ENCODE peak calls at places on chromosomes 13 and 19, in four cellular contexts. J is RWPE1, V is kidney, W is IMR-90. I is an unnamed sample.

GRCh38 chr13:100440756-100441421 is 147.7 kb downstream of the GGACT start:
- DNase-seq in W (peak), V (no peak), J (no peak), I (no peak)

GRCh38 chr13:85632526-85633215 is 166.5 kb downstream of the SLITRK6 start:
- DNase-seq in W (no peak), J (no peak), V (no peak), I (no peak)

GRCh38 chr13:31725841-31726240 is 13.5 kb upstream of the RXFP2 start:
- DNase-seq in V (no peak), W (no peak), J (no peak), I (no peak)

GRCh38 chr13:26618726-26619125 is 61.2 kb downstream of the WASF3 start:
- DNase-seq in W (no peak), J (no peak), V (no peak), I (no peak)

GRCh38 chr19:17475541-17476115 is 5.3 kb downstream of the SLC27A1 start:
- DNase-seq in J (no peak), W (peak), V (no peak), I (no peak)

GRCh38 chr13:106382569-106382968 is 152.9 kb downstream of the EFNB2 start:
- DNase-seq in W (no peak), J (no peak), V (no peak), I (no peak)

GRCh38 chr13:28606466-28606865 is 52.5 kb upstream of the POMP start:
- DNase-seq in W (peak), V (no peak), J (no peak), I (no peak)

GRCh38 chr19:40610396-40611064 is 9.4 kb downstream of the LTBP4 start:
- DNase-seq in W (no peak), V (peak), J (no peak), I (peak)

GRCh38 chr13:23687614-23688013 is 117.4 kb downstream of the TNFRSF19 start:
- DNase-seq in V (no peak), J (no peak), W (peak), I (no peak)

GRCh38 chr13:80585531-80585930 is 244.6 kb upstream of the SPRY2 start:
- DNase-seq in W (no peak), J (no peak), V (no peak), I (no peak)

GRCh38 chr19:46297700-46298476 is 1.0 kb downstream of the HIF3A start:
- DNase-seq in V (peak), J (no peak), W (no peak), I (no peak)

GRCh38 chr19:31670931-31671330 is 321.7 kb upstream of the TSHZ3 start:
- DNase-seq in W (no peak), J (no peak), V (no peak), I (no peak)

GRCh38 chr13:101706651-101707050 is 254.2 kb downstream of the ITGBL1 start:
- DNase-seq in J (peak), V (no peak), W (peak), I (no peak)

GRCh38 chr13:72304121-72304745 is 423.2 kb downstream of the MZT1 start:
- DNase-seq in J (no peak), V (no peak), W (no peak), I (no peak)

GRCh38 chr13:50843256-50844043 is at the start of gene DLEU7:
- DNase-seq in W (no peak), J (no peak), V (peak), I (no peak)

GRCh38 chr19:1261863-1262686 is 7.1 kb upstream of the CIRBP start:
- DNase-seq in V (peak), J (peak), W (peak), I (peak)

GRCh38 chr13:98403076-98403475 is 173.8 kb downstream of the STK24 start:
- DNase-seq in J (no peak), V (no peak), W (no peak), I (no peak)

GRCh38 chr13:36975172-36975571 is 24.0 kb downstream of the ALG5 start:
- DNase-seq in V (no peak), J (no peak), W (no peak), I (no peak)

GRCh38 chr19:1173845-1174809 is at the start of gene SBNO2:
- DNase-seq in J (peak), V (peak), W (peak), I (peak)

GRCh38 chr19:13506550-13506878 is 235 bp upstream of the CACNA1A start:
- DNase-seq in W (peak), J (no peak), V (no peak), I (no peak)

GRCh38 chr13:106432636-106433035 is 102.8 kb downstream of the EFNB2 start:
- DNase-seq in J (peak), V (no peak), W (no peak), I (no peak)

GRCh38 chr19:38145627-38146026 is 78.4 kb downstream of the DPF1 start:
- DNase-seq in J (no peak), W (no peak), V (no peak), I (no peak)

GRCh38 chr19:32658075-32658474 is 16.9 kb downstream of the ANKRD27 start:
- DNase-seq in J (no peak), W (no peak), V (no peak), I (no peak)

GRCh38 chr19:33273881-33274662 is 28.3 kb downstream of the CEBPA start:
- DNase-seq in J (no peak), V (peak), W (peak), I (peak)

GRCh38 chr13:110636053-110636475 is 20.7 kb downstream of the NAXD start:
- DNase-seq in V (no peak), W (no peak), J (no peak), I (no peak)

GRCh38 chr13:110635405-110636002 is 20.2 kb downstream of the NAXD start:
- DNase-seq in V (no peak), J (no peak), W (no peak), I (no peak)

GRCh38 chr13:110636701-110637201 is 21.4 kb downstream of the NAXD start:
- DNase-seq in W (no peak), V (no peak), J (no peak), I (no peak)

GRCh38 chr13:110634558-110634957 is 19.2 kb downstream of the NAXD start:
- DNase-seq in W (peak), V (no peak), J (no peak), I (no peak)

GRCh38 chr13:110633776-110634175 is 18.4 kb downstream of the NAXD start:
- DNase-seq in V (no peak), W (no peak), J (no peak), I (no peak)
- H3K27ac ChIP-seq in V (no peak), W (no peak), J (no peak), I (no peak)

DNA sequence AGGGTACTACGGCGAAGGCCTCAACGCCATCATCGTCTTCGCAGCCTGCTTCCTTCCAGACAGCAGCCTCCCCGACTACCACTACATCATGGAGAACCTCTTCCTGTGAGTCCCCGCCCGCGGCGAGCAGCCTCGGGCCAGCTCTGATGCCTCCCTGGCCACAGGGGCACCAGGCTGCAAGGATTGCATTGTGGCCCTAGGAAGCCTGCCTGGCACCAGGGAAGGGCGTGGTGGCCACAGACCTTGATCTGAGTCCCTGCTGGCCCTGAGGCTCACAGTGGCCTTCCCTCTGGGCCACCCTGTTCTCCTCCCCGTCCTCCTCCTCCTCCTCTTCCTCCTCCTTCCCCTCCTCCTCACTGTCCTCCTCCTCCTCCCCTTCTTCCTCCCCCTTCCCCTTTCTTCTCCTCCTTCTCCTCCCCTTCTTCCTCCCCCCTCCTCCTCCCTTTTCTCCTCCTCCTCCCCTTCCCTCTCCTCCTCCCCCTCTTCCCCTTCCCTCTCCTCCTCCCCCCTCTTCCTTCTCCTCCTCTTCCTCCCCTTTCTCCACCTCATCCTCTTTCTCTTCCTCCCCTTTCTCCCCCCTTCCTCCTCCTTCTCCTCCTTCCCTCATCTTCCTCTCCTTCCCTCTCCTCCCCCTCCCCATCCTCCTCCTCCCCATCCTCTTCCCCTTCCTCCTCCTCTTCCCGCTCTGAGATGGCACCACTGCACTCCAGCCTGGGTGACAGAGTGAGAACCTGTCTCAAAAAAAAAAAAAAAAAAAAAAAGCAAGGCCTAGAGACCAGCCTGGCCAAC is 24.4 kb upstream of the NMRK2 start:
- DNase-seq in V (no peak), W (no peak), J (no peak), I (no peak)
- TF ChIP-seq CTCF in V (no peak), W (no peak), J (no peak), I (no peak)

GRCh38 chr19:7963566-7963965 is 20.1 kb upstream of the TIMM44 start:
- DNase-seq in V (peak), J (no peak), W (no peak), I (no peak)

GRCh38 chr19:7959209-7959608 is 15.7 kb upstream of the TIMM44 start:
- DNase-seq in J (no peak), V (no peak), W (no peak), I (no peak)

GRCh38 chr19:7965259-7965841 is 21.9 kb upstream of the TIMM44 start:
- DNase-seq in J (no peak), W (no peak), V (no peak), I (no peak)

GRCh38 chr19:7962644-7963268 is 19.3 kb upstream of the TIMM44 start:
- DNase-seq in J (no peak), W (no peak), V (no peak), I (no peak)

DNA sequence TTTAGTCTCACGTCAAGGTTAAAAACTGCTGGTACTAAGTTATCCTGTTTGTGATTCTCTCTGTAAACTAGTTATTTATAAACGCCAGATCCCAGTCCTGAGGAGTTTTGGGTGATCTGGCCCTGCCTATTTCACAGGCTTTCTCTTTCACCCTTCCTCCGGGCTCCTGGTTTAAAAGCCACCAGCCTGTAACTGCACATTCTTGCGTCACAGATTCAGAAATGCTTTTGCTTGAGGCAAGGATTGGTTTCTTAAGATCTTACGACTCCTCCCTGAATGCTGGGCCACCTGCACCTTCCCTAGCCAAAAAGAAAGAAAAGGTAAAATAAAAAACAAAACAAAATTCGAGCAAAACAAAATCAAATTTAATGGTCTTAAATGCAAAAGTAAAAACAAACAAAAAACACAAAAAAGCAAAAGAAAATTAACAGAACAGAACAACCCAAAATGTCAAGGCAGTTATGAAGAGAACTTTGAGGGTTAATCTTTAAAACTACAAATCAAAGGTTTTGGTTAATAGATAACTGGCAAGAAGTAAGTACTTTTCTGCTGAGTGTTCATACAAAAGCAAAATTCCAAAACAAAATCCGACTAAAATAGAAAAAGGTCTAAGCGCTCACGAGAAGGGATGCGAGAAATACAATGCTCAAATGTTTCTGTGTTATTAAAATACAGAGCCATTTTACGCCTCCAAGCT is 18.6 kb upstream of the TIMM44 start:
- DNase-seq in J (no peak), W (no peak), V (no peak), I (no peak)
- H3K27ac ChIP-seq in J (no peak), W (no peak), V (peak), I (no peak)

GRCh38 chr13:113842336-113843062 is 21.4 kb downstream of the GAS6 start:
- DNase-seq in J (no peak), W (no peak), V (peak), I (peak)
- TF ChIP-seq CTCF in J (no peak), W (no peak), V (no peak), I (no peak)

GRCh38 chr13:41461527-41462124 is 4.3 kb downstream of the RGCC start:
- DNase-seq in V (no peak), W (no peak), J (no peak), I (no peak)
- H3K27ac ChIP-seq in V (no peak), W (peak), J (no peak), I (no peak)

I was measured in spleen.